ENCODE peak calls at places on chromosomes 11 and 22, in six cellular contexts. V is mesendoderm; O is left ventricle myocardium inferior; Q is naive thymus-derived CD4-positive, alpha-beta T cell; B is heart left ventricle; U is brain microvascular endothelial cell. E is an unnamed sample.

GRCh38 chr11:96156379-96156722 is 186.6 kb downstream of the MAML2 start:
- DNase-seq in V (no peak), U (no peak), O (no peak), Q (no peak), B (no peak), E (no peak)

GRCh38 chr11:102410382-102410784 is 42.2 kb downstream of the TMEM123 start:
- DNase-seq in U (peak), Q (no peak), V (peak), B (no peak), O (no peak), E (no peak)

GRCh38 chr11:34929794-34930763 is 13.7 kb downstream of the PDHX start:
- DNase-seq in V (peak), U (no peak), O (no peak), B (no peak), Q (no peak), E (no peak)

GRCh38 chr11:109173504-109173903 is 248.5 kb upstream of the C11orf87 start:
- DNase-seq in B (no peak), Q (no peak), U (no peak), O (no peak), V (no peak), E (no peak)

GRCh38 chr22:19876314-19876940 is 21.8 kb upstream of the GNB1L start:
- DNase-seq in V (no peak), Q (no peak), O (peak), B (peak), U (no peak), E (no peak)

GRCh38 chr11:65355013-65355775 is 643 bp downstream of the TIGD3 start:
- DNase-seq in Q (no peak), U (no peak), V (peak), O (peak), B (peak), E (no peak)

GRCh38 chr11:82533628-82534353 is 199.9 kb downstream of the FAM181B start:
- DNase-seq in O (no peak), B (no peak), V (peak), U (no peak), Q (no peak), E (peak)

GRCh38 chr22:22377335-22377734 is 131.2 kb downstream of the ZNF280B start:
- DNase-seq in Q (no peak), O (no peak), B (no peak), V (no peak), U (no peak), E (no peak)

GRCh38 chr22:41260871-41261270 is 20.1 kb upstream of the CHADL start:
- DNase-seq in U (no peak), Q (no peak), B (peak), O (peak), V (no peak), E (no peak)

GRCh38 chr11:34633990-34634725 is 13.3 kb downstream of the EHF start:
- DNase-seq in U (no peak), V (no peak), O (no peak), Q (no peak), B (no peak), E (no peak)

GRCh38 chr22:39446239-39446721 is 10.5 kb upstream of the MGAT3 start:
- DNase-seq in O (no peak), B (no peak), Q (no peak), V (peak), U (no peak), E (no peak)

GRCh38 chr22:26592368-26593015 is 2.6 kb upstream of the TPST2 start:
- DNase-seq in O (no peak), B (no peak), V (no peak), Q (peak), U (no peak), E (peak)

GRCh38 chr22:42700355-42700754 is 20.3 kb downstream of the A4GALT start:
- DNase-seq in U (no peak), B (no peak), V (no peak), O (no peak), Q (no peak), E (no peak)

GRCh38 chr11:61401558-61401957 is 9.2 kb downstream of the TMEM216 start:
- DNase-seq in U (no peak), Q (no peak), V (no peak), B (no peak), O (no peak), E (no peak)

GRCh38 chr11:55172734-55173415 is 89.1 kb upstream of the TRIM48 start:
- DNase-seq in Q (no peak), U (no peak), V (no peak), B (no peak), O (no peak), E (no peak)

GRCh38 chr11:120089036-120090001 is 48.6 kb downstream of the TRIM29 start:
- DNase-seq in O (no peak), Q (no peak), V (no peak), B (no peak), U (no peak), E (no peak)

GRCh38 chr11:129143335-129143734 is 48.8 kb downstream of the ARHGAP32 start:
- DNase-seq in B (peak), U (peak), V (peak), O (peak), Q (no peak), E (peak)

GRCh38 chr11:116946414-116946813 is 109.0 kb upstream of the APOA1 start:
- DNase-seq in V (no peak), U (peak), O (no peak), Q (no peak), B (no peak), E (no peak)

GRCh38 chr11:68024508-68024907 is 6.0 kb upstream of the NDUFS8 start:
- DNase-seq in B (no peak), Q (no peak), V (no peak), U (no peak), O (no peak), E (no peak)

GRCh38 chr22:30196141-30196866 is 50.3 kb downstream of the LIF start:
- DNase-seq in V (peak), B (peak), U (peak), O (peak), Q (peak), E (peak)

GRCh38 chr11:120180571-120181445 is 30.0 kb upstream of the OAF start:
- DNase-seq in V (peak), O (no peak), B (no peak), U (peak), Q (no peak), E (no peak)

GRCh38 chr11:120130991-120131760 is 6.7 kb downstream of the TRIM29 start:
- DNase-seq in Q (no peak), U (no peak), V (no peak), O (peak), B (no peak), E (no peak)

DNA sequence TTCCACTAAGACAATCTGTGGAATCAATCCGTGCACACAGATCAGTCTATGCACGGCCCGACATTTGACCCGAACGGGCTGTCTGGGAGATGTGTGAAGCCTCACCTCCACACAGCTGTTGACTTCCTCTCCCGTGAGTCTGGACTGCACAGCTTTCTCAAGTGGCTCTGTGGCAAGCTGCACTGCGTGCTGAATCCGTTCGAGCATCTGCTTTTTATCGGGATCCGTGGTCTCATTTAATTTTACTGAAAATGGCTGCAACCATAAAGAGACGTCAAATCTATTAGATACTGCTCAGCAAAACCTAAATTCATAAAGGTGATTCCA is 19.3 kb downstream of the CARS1 start:
- DNase-seq in B (no peak), O (no peak), V (no peak), Q (no peak), U (no peak), E (no peak)
- H3K27ac ChIP-seq in B (no peak), O (peak), V (no peak), Q (no peak), U (no peak), E (peak)

GRCh38 chr22:27800250-27801131 is 1.1 kb downstream of the MN1 start:
- DNase-seq in O (peak), B (no peak), Q (no peak), U (no peak), V (no peak), E (no peak)
- H3K27ac ChIP-seq in O (peak), B (peak), Q (no peak), U (peak), V (no peak), E (peak)

DNA sequence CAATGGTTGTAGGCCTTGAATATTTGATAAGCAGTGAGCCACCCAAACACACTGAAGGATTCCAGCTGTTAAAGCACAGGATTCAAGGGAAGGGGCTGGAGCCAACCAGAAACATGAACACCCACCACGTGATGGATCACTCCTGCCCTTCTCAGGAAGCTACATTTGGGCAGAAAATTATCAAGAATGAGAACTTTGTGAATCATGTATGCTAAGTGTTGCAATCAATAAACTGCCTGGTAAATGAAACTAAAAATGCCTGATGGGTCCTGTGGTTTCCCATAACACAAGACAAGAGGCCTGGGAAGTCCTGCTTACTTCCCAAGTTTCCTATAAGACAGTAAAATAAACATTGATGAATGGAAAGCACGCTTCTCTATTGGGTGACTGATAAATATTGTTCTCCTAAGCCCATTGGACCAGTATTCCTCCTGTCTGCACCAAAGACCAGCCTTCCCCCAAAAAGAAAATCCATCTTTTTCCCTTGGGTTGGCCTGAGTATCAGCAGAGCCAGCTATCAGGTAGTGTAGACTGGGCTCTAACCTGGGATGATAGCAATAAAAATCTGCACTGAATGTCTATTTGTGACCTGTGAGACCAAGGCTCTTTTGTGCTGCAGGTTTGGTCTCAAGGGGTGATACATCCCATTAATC is 98.4 kb downstream of the CCDC83 start:
- DNase-seq in O (no peak), U (peak), Q (no peak), V (no peak), B (no peak), E (no peak)
- H3K27ac ChIP-seq in O (no peak), U (no peak), Q (no peak), V (no peak), B (no peak), E (no peak)

GRCh38 chr11:78040691-78041379 is 17.8 kb upstream of the KCTD14 start:
- DNase-seq in Q (no peak), B (no peak), O (no peak), U (peak), V (peak), E (no peak)
- H3K27ac ChIP-seq in Q (no peak), B (peak), O (peak), U (peak), V (no peak), E (peak)

DNA sequence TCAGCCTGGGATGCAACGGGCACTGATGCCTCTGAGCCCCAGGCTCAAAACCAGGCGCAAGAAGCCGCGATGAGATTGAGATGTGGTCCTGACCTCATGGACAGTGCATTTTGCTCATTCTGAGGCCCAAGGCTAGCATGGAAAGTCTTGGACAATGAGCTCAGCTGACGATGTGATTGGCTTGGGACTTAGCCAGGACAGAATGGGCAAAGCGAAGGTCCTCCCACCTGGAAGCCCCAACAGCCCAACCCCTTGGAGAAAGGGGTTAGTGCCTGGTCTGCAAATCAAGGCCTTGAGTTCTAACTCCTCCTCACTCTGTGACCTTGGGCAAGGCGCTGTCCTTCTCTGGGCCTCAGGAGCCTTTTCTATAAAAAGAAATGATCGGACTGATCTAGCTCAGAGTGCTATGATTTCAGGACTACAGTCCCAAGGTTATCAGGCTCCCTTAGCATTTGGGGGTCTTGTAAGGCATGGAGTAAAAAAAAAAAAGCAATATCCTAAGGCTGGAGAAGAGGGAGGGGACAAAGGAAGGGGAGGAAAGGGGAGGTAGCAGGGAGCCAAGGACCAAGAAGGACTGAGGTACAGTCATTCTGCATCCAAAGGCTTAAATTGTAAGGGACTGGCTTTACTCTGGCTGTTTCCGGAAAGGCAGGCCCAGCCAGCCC is 2.7 kb downstream of the SLC43A3 start:
- DNase-seq in U (no peak), B (no peak), V (no peak), Q (no peak), O (no peak), E (no peak)
- H3K27ac ChIP-seq in U (peak), B (peak), V (no peak), Q (peak), O (peak), E (peak)